ENCODE peak calls at places on chromosome 7, in eight cellular contexts. F is AG04450; Q is NCI-H510A; R is naive thymus-derived CD8-positive, alpha-beta T cell; Z is HTR-8/SVneo; I is renal cortical epithelial cell; B is non-pigmented ciliary epithelial cell; E is NT2/D1. D is an unnamed sample.

GRCh38 chr7:78718212-78718611 is 735.3 kb downstream of the MAGI2 start:
- DNase-seq in F (no peak), Q (no peak), R (no peak), Z (no peak), I (no peak), B (no peak), E (no peak), D (no peak)

GRCh38 chr7:31938650-31939049 is 131.6 kb downstream of the PDE1C start:
- DNase-seq in F (no peak), Q (no peak), R (no peak), Z (peak; percentile 23), I (peak; percentile 46), B (no peak), E (no peak), D (no peak)

GRCh38 chr7:112134039-112134438 is 72.2 kb downstream of the DOCK4 start:
- DNase-seq in F (no peak), Q (no peak), R (no peak), Z (no peak), I (no peak), B (no peak), E (no peak), D (no peak)

GRCh38 chr7:666454-667292 is 59.8 kb upstream of the DNAAF5 start:
- DNase-seq in F (no peak), Q (no peak), R (no peak), Z (no peak), I (no peak), B (no peak), E (no peak), D (no peak)

GRCh38 chr7:100951172-100951571 is 1.8 kb downstream of the MUC3A start:
- DNase-seq in F (no peak), Q (no peak), R (no peak), Z (no peak), I (no peak), B (no peak), E (peak; percentile 97), D (no peak)

GRCh38 chr7:112437038-112437437 is 13.2 kb upstream of the IFRD1 start:
- DNase-seq in F (no peak), Q (no peak), R (no peak), Z (no peak), I (peak; percentile 65), B (no peak), E (no peak), D (no peak)

GRCh38 chr7:45120-46090 is 147.0 kb upstream of the FAM20C start:
- DNase-seq in F (no peak), Q (no peak), R (no peak), Z (no peak), I (peak; percentile 30), B (no peak), E (no peak), D (no peak)

GRCh38 chr7:155483868-155484325 is 26.0 kb downstream of the EN2 start:
- DNase-seq in F (no peak), Q (no peak), R (no peak), Z (no peak), I (no peak), B (no peak), E (no peak), D (peak; percentile 32)

GRCh38 chr7:288671-289101 is 1.3 kb upstream of the FOXL3 start:
- DNase-seq in F (no peak), Q (no peak), R (no peak), Z (no peak), I (no peak), B (no peak), E (no peak), D (no peak)

GRCh38 chr7:92691578-92691977 is 101.4 kb upstream of the FAM133B start:
- DNase-seq in F (peak; percentile 29), Q (no peak), R (peak; percentile 36), Z (peak; percentile 25), I (peak; percentile 64), B (no peak), E (peak; percentile 33), D (no peak)

GRCh38 chr7:111429781-111430180 is 132.5 kb downstream of the IMMP2L start:
- DNase-seq in F (no peak), Q (no peak), R (no peak), Z (no peak), I (no peak), B (no peak), E (no peak), D (no peak)

GRCh38 chr7:119963654-119964053 is 309.3 kb upstream of the KCND2 start:
- DNase-seq in F (no peak), Q (no peak), R (no peak), Z (no peak), I (no peak), B (no peak), E (no peak), D (no peak)

GRCh38 chr7:34317039-34317438 is 341.0 kb upstream of the NPSR1 start:
- DNase-seq in F (no peak), Q (no peak), R (no peak), Z (no peak), I (no peak), B (no peak), E (no peak), D (no peak)

GRCh38 chr7:116569737-116570136 is 44.9 kb downstream of the CAV1 start:
- DNase-seq in F (peak; percentile 67), Q (no peak), R (no peak), Z (peak; percentile 25), I (no peak), B (peak; percentile 81), E (no peak), D (no peak)

D was measured in NCI-H2107.